ENCODE peak calls at places on chromosomes 2 and 18, in six cellular contexts. S, F, P, N, Z and W are unnamed samples.

GRCh38 chr18:63844254-63844653 is 43.3 kb upstream of the SERPINB2 start:
- DNase-seq in N (peak), P (peak), Z (no peak), S (peak), F (peak), W (peak)

GRCh38 chr2:241082338-241083090 is 19.6 kb downstream of the MTERF4 start:
- DNase-seq in Z (no peak), P (no peak), N (no peak), F (no peak), S (no peak), W (no peak)

GRCh38 chr18:79574938-79575525 is 104.6 kb upstream of the CTDP1 start:
- DNase-seq in Z (no peak), P (no peak), F (no peak), N (no peak), S (no peak), W (no peak)

GRCh38 chr2:30373881-30374302 is 73.2 kb upstream of the LCLAT1 start:
- DNase-seq in S (peak), Z (no peak), F (no peak), P (no peak), N (peak), W (no peak)

GRCh38 chr2:44245068-44245861 is 30.0 kb upstream of the SLC3A1 start:
- DNase-seq in N (peak), P (no peak), Z (no peak), F (no peak), S (no peak), W (peak)

GRCh38 chr2:238978507-238978906 is 130.6 kb downstream of the TWIST2 start:
- DNase-seq in Z (no peak), N (no peak), P (no peak), S (no peak), F (no peak), W (no peak)

GRCh38 chr2:143615617-143616016 is 486.4 kb downstream of the ARHGAP15 start:
- DNase-seq in F (no peak), Z (no peak), S (no peak), P (no peak), N (no peak), W (no peak)

GRCh38 chr2:95356821-95357700 is 45.4 kb upstream of the FAHD2A start:
- DNase-seq in F (no peak), S (no peak), Z (no peak), P (no peak), N (no peak), W (no peak)

GRCh38 chr2:207133862-207134519 is 31.8 kb downstream of the KLF7 start:
- DNase-seq in P (peak), S (peak), Z (no peak), N (peak), F (peak), W (peak)

GRCh38 chr2:230441188-230441897 is 25.3 kb downstream of the SP100 start:
- DNase-seq in F (no peak), Z (peak), N (no peak), S (peak), P (no peak), W (no peak)

GRCh38 chr2:197804758-197805597 is 585 bp downstream of the PLCL1 start:
- DNase-seq in Z (peak), P (peak), S (peak), N (no peak), F (peak), W (peak)

GRCh38 chr2:102144128-102144527 is 1.6 kb downstream of the IL1R1 start:
- DNase-seq in P (no peak), Z (no peak), N (no peak), S (peak), F (no peak), W (no peak)

GRCh38 chr18:80023173-80023572 is 11.1 kb upstream of the RBFA start:
- DNase-seq in S (peak), P (peak), Z (peak), F (no peak), N (no peak), W (peak)

GRCh38 chr2:126976721-126977328 is 78.1 kb downstream of the TEX51 start:
- DNase-seq in N (no peak), Z (no peak), P (peak), F (no peak), S (no peak), W (no peak)

GRCh38 chr2:239595711-239596110 is 194.9 kb upstream of the HDAC4 start:
- DNase-seq in F (no peak), P (no peak), Z (no peak), N (no peak), S (no peak), W (no peak)

DNA sequence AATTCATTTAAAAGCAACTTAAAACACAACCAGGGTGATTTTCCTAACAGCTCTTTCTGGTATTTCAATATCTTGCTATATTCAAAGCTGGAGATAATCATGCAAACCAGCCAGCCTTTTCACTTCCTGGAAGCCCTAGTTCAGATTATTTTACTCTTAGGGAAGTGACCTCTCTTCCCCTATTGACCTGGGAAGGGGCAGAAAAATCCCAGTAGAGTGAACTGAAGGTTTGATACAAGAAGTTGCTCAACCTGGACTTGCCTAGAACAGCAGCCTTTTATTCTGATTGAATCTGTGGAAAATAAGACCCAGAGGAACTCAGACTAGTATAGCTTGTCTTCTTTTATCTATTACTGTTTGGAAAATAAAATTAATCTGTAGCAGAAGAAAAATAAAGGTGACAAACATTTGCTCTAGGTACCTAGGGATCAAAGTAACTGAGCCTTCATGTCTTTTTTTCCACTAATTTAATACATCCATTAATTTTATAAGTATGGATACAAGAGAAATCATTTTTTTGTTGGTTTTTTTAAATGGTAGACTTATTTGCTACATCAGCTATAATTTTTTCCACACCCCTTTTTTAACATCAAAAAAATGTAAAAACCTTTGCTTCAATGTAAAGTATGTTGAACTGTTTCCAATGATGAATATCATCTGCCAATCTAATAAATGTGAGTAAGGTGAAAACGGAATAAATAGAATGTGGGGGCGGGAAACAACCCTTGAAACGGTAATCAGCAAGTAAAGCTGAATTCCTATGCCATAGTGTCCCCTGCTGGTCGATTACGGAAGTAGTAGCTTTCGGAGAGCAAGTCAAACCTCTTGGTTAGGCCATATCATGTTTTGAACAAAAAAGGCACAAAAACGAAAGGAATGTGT is 629.9 kb downstream of the NRXN1 start:
- DNase-seq in F (peak), Z (peak), S (peak), P (peak), N (peak), W (peak)
- TF ChIP-seq EZH2phosphoT487 in F (no peak), Z (no peak), S (no peak), P (no peak), N (no peak), W (no peak)

DNA sequence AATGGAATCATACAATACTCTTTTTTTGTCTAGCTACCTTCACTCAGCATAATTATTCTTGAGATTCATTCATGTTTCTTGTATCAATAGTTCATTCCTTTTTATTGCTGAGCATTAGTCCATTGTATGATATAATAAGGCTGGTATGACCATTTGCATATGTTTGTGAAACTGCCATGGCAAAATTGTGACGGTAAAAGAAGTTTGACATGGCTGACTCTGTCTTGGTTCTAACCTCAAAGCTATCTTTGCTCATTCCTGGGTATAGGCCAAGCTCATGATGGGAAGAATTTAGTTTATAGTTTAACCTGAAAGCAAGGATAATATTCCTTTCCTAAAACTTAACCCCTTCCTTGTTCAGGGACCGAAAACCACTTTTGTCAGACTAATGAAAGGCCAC is 46.4 kb downstream of the COMMD1 start:
- DNase-seq in F (no peak), S (peak), Z (no peak), N (no peak), P (no peak), W (no peak)
- TF ChIP-seq EZH2phosphoT487 in F (no peak), S (no peak), Z (no peak), N (no peak), P (no peak), W (no peak)

DNA sequence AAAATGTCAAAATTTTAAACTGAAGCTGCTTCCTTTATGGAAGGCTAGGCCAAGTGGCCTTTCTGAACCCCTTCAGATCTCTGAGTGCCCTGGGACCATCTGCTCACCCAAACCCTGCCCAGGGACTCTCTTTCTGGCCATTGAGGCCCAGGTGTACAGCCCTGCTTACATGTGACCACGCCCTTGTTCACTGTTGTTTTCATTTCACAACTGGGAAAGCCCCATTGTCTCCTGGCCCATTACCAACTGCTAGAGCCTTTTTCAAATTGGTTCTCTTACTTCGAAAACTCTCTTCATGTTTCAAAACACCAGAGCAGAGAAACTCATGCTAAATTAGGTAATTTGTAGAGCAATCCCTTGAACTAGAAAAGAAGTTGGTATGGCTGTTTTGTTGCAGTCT is 219.5 kb upstream of the TANK start:
- DNase-seq in S (peak), F (peak), P (no peak), Z (no peak), N (no peak), W (no peak)
- TF ChIP-seq EZH2phosphoT487 in S (no peak), F (no peak), P (no peak), Z (no peak), N (no peak), W (no peak)

DNA sequence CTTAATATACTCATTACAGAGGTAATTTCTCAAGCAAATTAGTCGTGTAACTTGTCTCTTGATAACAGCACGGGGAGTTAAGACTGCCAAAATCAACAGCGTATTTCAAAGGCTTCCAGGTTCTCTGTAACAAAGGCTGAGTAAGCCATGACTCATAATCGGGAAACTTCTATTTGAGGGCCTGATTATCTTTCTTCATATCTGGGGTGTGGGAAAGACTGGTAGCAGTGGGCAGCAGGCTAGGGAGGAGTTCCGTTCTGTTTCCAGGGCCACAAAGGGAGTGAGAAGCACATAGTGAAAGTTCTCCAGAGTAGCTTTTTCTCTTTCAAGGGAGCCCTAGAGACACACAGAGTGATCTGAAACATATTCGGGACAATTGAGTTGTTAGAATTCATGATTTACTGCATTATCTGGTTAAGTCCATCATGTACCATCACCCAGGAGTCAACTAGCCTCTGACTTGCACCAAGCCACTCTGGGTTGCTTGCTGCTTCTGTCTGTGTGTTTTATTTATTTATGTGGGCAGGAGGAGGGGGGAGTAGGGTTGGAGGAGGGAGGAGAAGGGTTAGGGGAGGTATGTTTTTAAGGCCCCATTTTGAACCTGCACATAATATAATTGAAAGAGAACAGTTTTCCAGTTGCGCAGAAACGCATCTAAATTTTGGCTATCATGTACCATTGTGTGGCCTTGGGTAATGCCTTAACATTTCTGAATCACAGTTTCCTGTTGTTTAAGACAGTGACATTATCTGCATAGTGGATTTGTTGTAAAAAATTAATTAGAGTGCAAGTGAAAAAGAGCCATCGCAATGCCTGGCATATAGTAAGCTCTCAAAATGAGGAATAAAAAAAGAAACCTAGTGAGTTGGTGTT is 80.5 kb upstream of the ITPRID2 start:
- DNase-seq in P (no peak), F (no peak), S (peak), N (peak), Z (no peak), W (no peak)
- TF ChIP-seq EZH2phosphoT487 in P (no peak), F (no peak), S (no peak), N (no peak), Z (no peak), W (no peak)

GRCh38 chr2:75475049-75475448 is 85.7 kb downstream of the EVA1A start:
- DNase-seq in N (no peak), F (no peak), S (no peak), P (no peak), Z (no peak), W (no peak)

GRCh38 chr2:75474115-75474514 is 86.6 kb downstream of the EVA1A start:
- DNase-seq in S (no peak), N (no peak), P (no peak), F (no peak), Z (no peak), W (no peak)

GRCh38 chr2:75481041-75481836 is 79.5 kb downstream of the EVA1A start:
- DNase-seq in N (peak), S (peak), F (no peak), P (peak), Z (peak), W (peak)

GRCh38 chr2:75482398-75482797 is 78.3 kb downstream of the EVA1A start:
- DNase-seq in N (no peak), F (no peak), P (no peak), Z (no peak), S (no peak), W (no peak)

DNA sequence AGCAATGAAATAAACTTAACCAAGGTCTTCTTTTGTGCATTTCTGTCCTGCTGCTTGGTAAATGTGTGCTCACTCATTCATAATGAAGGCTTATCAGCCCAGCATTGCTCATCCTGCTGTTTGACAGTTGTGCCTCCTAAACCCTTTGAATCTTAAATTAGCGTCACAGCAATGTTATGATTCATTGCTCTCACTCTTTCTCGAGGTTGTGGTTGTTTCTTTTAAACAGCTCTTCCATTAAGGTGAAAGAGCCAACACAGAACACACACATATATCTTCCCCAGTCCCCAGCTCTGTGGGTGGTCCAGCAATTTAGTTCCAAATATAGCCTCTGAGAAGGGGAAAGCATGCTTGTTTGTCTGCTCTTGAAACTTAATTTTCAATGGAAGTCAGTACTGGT is 84.0 kb downstream of the EVA1A start:
- DNase-seq in F (no peak), Z (no peak), S (peak), N (no peak), P (peak), W (no peak)
- TF ChIP-seq EZH2phosphoT487 in F (no peak), Z (no peak), S (no peak), N (no peak), P (no peak), W (no peak)

GRCh38 chr2:88950010-88950409 is 258.5 kb downstream of the RPIA start:
- DNase-seq in P (no peak), Z (no peak), S (peak), F (peak), N (peak), W (peak)
- TF ChIP-seq EZH2phosphoT487 in P (no peak), Z (no peak), S (no peak), F (no peak), N (no peak), W (no peak)

GRCh38 chr2:234463626-234464290 is 33.1 kb downstream of the ARL4C start:
- DNase-seq in S (no peak), F (no peak), Z (no peak), N (peak), P (no peak), W (no peak)
- TF ChIP-seq EZH2phosphoT487 in S (no peak), F (no peak), Z (no peak), N (no peak), P (no peak), W (no peak)

GRCh38 chr2:134243244-134243643 is 10.6 kb upstream of the MGAT5 start:
- DNase-seq in S (no peak), N (no peak), P (no peak), Z (no peak), F (no peak), W (no peak)

GRCh38 chr2:134241911-134242310 is 12.0 kb upstream of the MGAT5 start:
- DNase-seq in P (no peak), Z (no peak), S (no peak), N (no peak), F (no peak), W (no peak)

GRCh38 chr2:134244091-134244490 is 9.8 kb upstream of the MGAT5 start:
- DNase-seq in Z (no peak), N (no peak), S (peak), F (no peak), P (no peak), W (no peak)

GRCh38 chr2:134238371-134238770 is 15.5 kb upstream of the MGAT5 start:
- DNase-seq in N (no peak), Z (no peak), F (no peak), S (no peak), P (no peak), W (no peak)

GRCh38 chr2:134240061-134240460 is 13.8 kb upstream of the MGAT5 start:
- DNase-seq in N (no peak), Z (no peak), S (no peak), F (no peak), P (no peak), W (no peak)
- TF ChIP-seq EZH2phosphoT487 in N (no peak), Z (no peak), S (no peak), F (no peak), P (no peak), W (no peak)